ENCODE peak calls at places on chromosomes 3 and 15, in ten cellular contexts. C, Q, Z, T, M, U, B, N, R and L are unnamed samples.

GRCh38 chr15:58427987-58428386 is 3.8 kb upstream of the LIPC start:
- DNase-seq in C (no peak), Q (no peak), Z (no peak), T (no peak), M (no peak), U (no peak), B (no peak), N (no peak), R (no peak), L (no peak)

GRCh38 chr3:123919353-123919752 is 35.2 kb upstream of the MYLK start:
- DNase-seq in C (peak; percentile 16), Q (no peak), Z (no peak), T (no peak), M (no peak), U (no peak), B (no peak), N (no peak), R (no peak), L (no peak)

GRCh38 chr3:73270839-73271483 is 209.5 kb downstream of the EBLN2 start:
- DNase-seq in C (no peak), Q (no peak), Z (no peak), T (no peak), M (no peak), U (no peak), B (no peak), N (peak; percentile 14), R (no peak), L (no peak)

GRCh38 chr3:72316501-72317279 is 531.6 kb downstream of the SHQ1 start:
- DNase-seq in C (no peak), Q (no peak), Z (no peak), T (no peak), M (no peak), U (no peak), B (no peak), N (no peak), R (no peak), L (no peak)

GRCh38 chr3:24195504-24196230 is 250.6 kb downstream of the NR1D2 start:
- DNase-seq in C (no peak), Q (no peak), Z (no peak), T (no peak), M (no peak), U (no peak), B (no peak), N (no peak), R (no peak), L (no peak)

GRCh38 chr15:67089218-67090193 is 24.1 kb downstream of the SMAD3 start:
- DNase-seq in C (no peak), Q (no peak), Z (no peak), T (no peak), M (no peak), U (no peak), B (no peak), N (no peak), R (no peak), L (no peak)

GRCh38 chr3:112086857-112087524 is 802 bp downstream of the C3orf52 start:
- DNase-seq in C (no peak), Q (no peak), Z (no peak), T (no peak), M (no peak), U (peak; percentile 19), B (no peak), N (no peak), R (no peak), L (no peak)

GRCh38 chr3:99953596-99953995 is 135.9 kb downstream of the CMSS1 start:
- DNase-seq in C (no peak), Q (no peak), Z (no peak), T (no peak), M (no peak), U (no peak), B (no peak), N (no peak), R (no peak), L (no peak)

GRCh38 chr3:74332165-74332564 is 282.3 kb downstream of the CNTN3 start:
- DNase-seq in C (no peak), Q (no peak), Z (no peak), T (no peak), M (no peak), U (no peak), B (no peak), N (no peak), R (no peak), L (no peak)

GRCh38 chr3:46440531-46441294 is 24.0 kb downstream of the LTF start:
- DNase-seq in C (no peak), Q (no peak), Z (no peak), T (no peak), M (no peak), U (peak; percentile 23), B (no peak), N (no peak), R (no peak), L (no peak)

GRCh38 chr3:20160230-20160629 is 25.8 kb downstream of the SGO1 start:
- DNase-seq in C (no peak), Q (no peak), Z (no peak), T (no peak), M (no peak), U (no peak), B (no peak), N (no peak), R (no peak), L (no peak)

GRCh38 chr3:196867507-196868296 is at the start of gene SENP5:
- DNase-seq in C (no peak), Q (peak; percentile 92), Z (peak; percentile 50), T (peak; percentile 89), M (peak; percentile 17), U (peak; percentile 94), B (peak; percentile 91), N (peak; percentile 86), R (peak; percentile 89), L (peak; percentile 96)
- TF ChIP-seq CTCF in C (no peak), Q (no peak), Z (no peak), T (no peak), M (no peak), U (no peak), B (no peak), N (no peak), R (no peak), L (no peak)

DNA sequence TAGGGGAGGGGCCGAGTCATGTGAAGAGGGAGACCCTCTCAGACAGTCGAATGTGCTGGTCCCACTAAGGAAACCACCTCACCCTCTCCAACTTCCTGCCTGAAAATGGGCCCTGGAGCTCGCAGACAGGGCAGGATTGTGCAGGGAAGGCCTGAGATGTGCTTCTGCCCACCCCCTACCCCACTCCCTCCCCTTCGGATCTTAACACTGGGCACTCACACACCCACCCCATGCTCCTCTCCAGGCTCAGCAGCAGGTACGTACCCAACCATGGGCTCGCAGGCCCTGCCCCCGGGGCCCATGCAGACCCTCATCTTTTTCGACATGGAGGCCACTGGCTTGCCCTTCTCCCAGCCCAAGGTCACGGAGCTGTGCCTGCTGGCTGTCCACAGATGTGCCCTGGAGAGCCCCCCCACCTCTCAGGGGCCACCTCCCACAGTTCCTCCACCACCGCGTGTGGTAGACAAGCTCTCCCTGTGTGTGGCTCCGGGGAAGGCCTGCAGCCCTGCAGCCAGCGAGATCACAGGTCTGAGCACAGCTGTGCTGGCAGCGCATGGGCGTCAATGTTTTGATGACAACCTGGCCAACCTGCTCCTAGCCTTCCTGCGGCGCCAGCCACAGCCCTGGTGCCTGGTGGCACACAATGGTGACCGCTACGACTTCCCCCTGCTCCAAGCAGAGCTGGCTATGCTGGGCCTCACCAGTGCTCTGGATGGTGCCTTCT is 20.0 kb downstream of the ATRIP start:
- DNase-seq in C (no peak), Q (peak; percentile 36), Z (no peak), T (no peak), M (no peak), U (no peak), B (peak; percentile 44), N (no peak), R (no peak), L (no peak)
- H3K4me3 ChIP-seq in C (peak overlapping the region; percentile 66), Q (peak overlapping the region; percentile 34), Z (peak overlapping the region; percentile 72), T (peak overlapping the region; percentile 48), M (peak overlapping the region; percentile 57), U (no peak overlapping the region), B (peak overlapping the region; percentile 42), N (peak overlapping the region; percentile 62), R (peak overlapping the region; percentile 42), L (peak overlapping the region; percentile 58)

GRCh38 chr15:85313339-85313738 is 67.1 kb upstream of the AKAP13 start:
- DNase-seq in C (no peak), Q (no peak), Z (no peak), T (no peak), M (no peak), U (no peak), B (no peak), N (no peak), R (no peak), L (no peak)

GRCh38 chr15:85311647-85312046 is 68.8 kb upstream of the AKAP13 start:
- DNase-seq in C (no peak), Q (no peak), Z (no peak), T (no peak), M (no peak), U (no peak), B (no peak), N (no peak), R (no peak), L (no peak)

GRCh38 chr15:85314139-85314538 is 66.3 kb upstream of the AKAP13 start:
- DNase-seq in C (no peak), Q (no peak), Z (no peak), T (no peak), M (no peak), U (no peak), B (no peak), N (no peak), R (no peak), L (no peak)

GRCh38 chr15:85312486-85312885 is 67.9 kb upstream of the AKAP13 start:
- DNase-seq in C (peak; percentile 84), Q (no peak), Z (no peak), T (no peak), M (no peak), U (peak; percentile 14), B (no peak), N (peak; percentile 24), R (no peak), L (no peak)

DNA sequence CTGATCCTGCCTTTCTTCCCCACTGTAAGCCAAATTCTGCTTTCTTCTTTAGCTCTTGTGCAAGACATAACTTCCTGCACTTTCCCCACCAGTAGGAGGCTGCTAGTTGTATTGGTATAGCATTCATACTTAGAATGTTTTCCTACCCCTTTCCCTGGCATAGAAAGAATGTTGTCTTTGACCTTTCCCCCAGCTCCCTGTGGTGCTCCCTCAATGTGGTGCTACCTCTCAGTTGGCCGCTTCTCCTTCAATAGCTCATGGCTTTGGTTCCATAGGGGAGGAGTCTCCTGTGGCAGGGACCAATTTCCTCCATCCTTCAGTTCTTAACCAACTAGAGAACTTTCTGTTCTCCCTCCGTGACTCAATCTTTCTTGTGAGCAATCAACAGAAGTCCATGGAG is 67.5 kb upstream of the AKAP13 start:
- DNase-seq in C (peak; percentile 51), Q (no peak), Z (no peak), T (no peak), M (no peak), U (peak; percentile 49), B (no peak), N (peak; percentile 53), R (no peak), L (no peak)
- TF ChIP-seq CTCF in C (peak; percentile 48), Q (no peak), Z (no peak), T (no peak), M (peak; percentile 15), U (no peak), B (no peak), N (peak; percentile 23), R (peak; percentile 15), L (peak; percentile 5)

DNA sequence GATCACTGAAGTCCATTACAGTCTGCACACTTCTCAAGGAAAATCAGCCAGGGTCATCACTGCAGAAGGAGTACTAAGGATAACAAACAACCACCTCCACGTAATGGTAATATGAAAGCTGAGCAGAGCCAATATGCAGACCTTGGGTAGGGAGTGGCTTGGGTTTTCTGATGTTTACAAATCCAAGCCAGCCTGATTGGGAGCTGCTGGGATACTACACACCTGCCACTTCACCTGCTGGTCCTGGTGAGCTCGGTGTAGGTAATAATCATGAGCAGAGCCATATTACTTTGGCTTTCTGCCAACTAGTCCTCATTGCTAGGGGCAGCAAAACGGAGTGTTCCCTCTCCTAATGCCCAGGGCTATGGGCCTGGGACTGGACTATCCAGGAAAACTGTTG is 433.5 kb upstream of the PPP2R3A start:
- DNase-seq in C (no peak), Q (no peak), Z (no peak), T (no peak), M (no peak), U (no peak), B (no peak), N (no peak), R (no peak), L (peak; percentile 12)
- H3K4me3 ChIP-seq in C (no peak overlapping the region), Q (no peak overlapping the region), Z (no peak overlapping the region), T (no peak overlapping the region), M (no peak overlapping the region), U (no peak overlapping the region), B (no peak overlapping the region), N (no peak overlapping the region), R (no peak overlapping the region), L (no peak overlapping the region)